ENCODE peak calls at places on chromosome 4, in four cellular contexts. One of them, this sample, is unnamed.

GRCh38 chr4:2078584-2078983 is 19.5 kb downstream of the NAT8L start:
- DNase-seq in T-helper 2 cell: no peak
- DNase-seq in CD8-positive, alpha-beta memory T cell: no peak
- DNase-seq in CD4-positive, alpha-beta T cell: no peak
- DNase-seq in this sample: no peak

GRCh38 chr4:124873361-124874171 is 161.0 kb upstream of the ANKRD50 start:
- DNase-seq in CD8-positive, alpha-beta memory T cell: no peak
- DNase-seq in CD4-positive, alpha-beta T cell: no peak
- DNase-seq in T-helper 2 cell: no peak
- DNase-seq in this sample: no peak

GRCh38 chr4:63361628-63362027 is 1047.6 kb downstream of the TECRL start:
- DNase-seq in CD8-positive, alpha-beta memory T cell: no peak
- DNase-seq in CD4-positive, alpha-beta T cell: no peak
- DNase-seq in T-helper 2 cell: no peak
- DNase-seq in this sample: no peak

GRCh38 chr4:1502501-1502886 is 96.3 kb upstream of the NKX1-1 start:
- DNase-seq in CD8-positive, alpha-beta memory T cell: peak; percentile 32
- DNase-seq in CD4-positive, alpha-beta T cell: no peak
- DNase-seq in T-helper 2 cell: no peak
- DNase-seq in this sample: no peak

GRCh38 chr4:26372076-26372475 is 51.3 kb downstream of the RBPJ start:
- DNase-seq in T-helper 2 cell: no peak
- DNase-seq in CD4-positive, alpha-beta T cell: no peak
- DNase-seq in CD8-positive, alpha-beta memory T cell: no peak
- DNase-seq in this sample: no peak

GRCh38 chr4:1330761-1331590 is 16.0 kb upstream of the UVSSA start:
- DNase-seq in CD8-positive, alpha-beta memory T cell: peak; percentile 78
- DNase-seq in T-helper 2 cell: peak; percentile 87
- DNase-seq in CD4-positive, alpha-beta T cell: peak; percentile 49
- DNase-seq in this sample: no peak

GRCh38 chr4:956531-957230 is 16.7 kb downstream of the DGKQ start:
- DNase-seq in T-helper 2 cell: no peak
- DNase-seq in CD4-positive, alpha-beta T cell: no peak
- DNase-seq in CD8-positive, alpha-beta memory T cell: peak; percentile 21
- DNase-seq in this sample: no peak

GRCh38 chr4:182502074-182502473 is 258.9 kb downstream of the TENM3 start:
- DNase-seq in T-helper 2 cell: no peak
- DNase-seq in CD4-positive, alpha-beta T cell: no peak
- DNase-seq in CD8-positive, alpha-beta memory T cell: no peak
- DNase-seq in this sample: no peak

GRCh38 chr4:11393551-11393950 is 35.1 kb downstream of the HS3ST1 start:
- DNase-seq in CD4-positive, alpha-beta T cell: no peak
- DNase-seq in CD8-positive, alpha-beta memory T cell: no peak
- DNase-seq in T-helper 2 cell: no peak
- DNase-seq in this sample: no peak

GRCh38 chr4:112416464-112416863 is 99.5 kb downstream of the NEUROG2 start:
- DNase-seq in CD8-positive, alpha-beta memory T cell: no peak
- DNase-seq in T-helper 2 cell: no peak
- DNase-seq in CD4-positive, alpha-beta T cell: no peak
- DNase-seq in this sample: no peak

GRCh38 chr4:123776267-123776666 is 379.7 kb downstream of the SPRY1 start:
- DNase-seq in T-helper 2 cell: no peak
- DNase-seq in CD8-positive, alpha-beta memory T cell: no peak
- DNase-seq in CD4-positive, alpha-beta T cell: no peak
- DNase-seq in this sample: no peak

GRCh38 chr4:16858275-16858752 is 40.1 kb downstream of the LDB2 start:
- DNase-seq in CD4-positive, alpha-beta T cell: no peak
- DNase-seq in CD8-positive, alpha-beta memory T cell: no peak
- DNase-seq in T-helper 2 cell: no peak
- DNase-seq in this sample: no peak

GRCh38 chr4:114378306-114378903 is 220.2 kb upstream of the UGT8 start:
- DNase-seq in CD4-positive, alpha-beta T cell: no peak
- DNase-seq in T-helper 2 cell: no peak
- DNase-seq in CD8-positive, alpha-beta memory T cell: no peak
- DNase-seq in this sample: no peak

This sample was measured in lung.